ENCODE peak calls at places on chromosome 16, in ten cellular contexts. S is aorta; W is CD8-positive, alpha-beta memory T cell; D is skeletal muscle cell; I is heart right ventricle; U is fibroblast of lung; X is PC-3; B is fibroblast of villous mesenchyme; V is A549; L is osteoblast. O is an unnamed sample.

GRCh38 chr16:48965391-48965790 is 316.2 kb downstream of the CBLN1 start:
- DNase-seq in S (no peak), W (no peak), D (no peak), I (no peak), U (peak; percentile 45), X (peak; percentile 51), B (peak; percentile 38), V (no peak), L (no peak), O (peak; percentile 65)

GRCh38 chr16:1614226-1615102 is 2.3 kb downstream of the CRAMP1 start:
- DNase-seq in S (no peak), W (no peak), D (no peak), I (peak; percentile 22), U (peak; percentile 38), X (peak; percentile 12), B (peak; percentile 50), V (peak; percentile 58), L (peak; percentile 98), O (no peak)

GRCh38 chr16:20409398-20410152 is at the start of gene ACSM5:
- DNase-seq in S (peak; percentile 82), W (no peak), D (no peak), I (peak; percentile 78), U (no peak), X (no peak), B (no peak), V (no peak), L (no peak), O (peak; percentile 4)

GRCh38 chr16:30571444-30572322 is at the start of gene ZNF688:
- DNase-seq in S (peak; percentile 98), W (peak; percentile 98), D (peak; percentile 92), I (peak; percentile 97), U (peak; percentile 98), X (peak; percentile 90), B (peak; percentile 99), V (peak; percentile 97), L (peak; percentile 100), O (peak; percentile 95)

GRCh38 chr16:7602424-7602935 is 269.8 kb downstream of the RBFOX1 start:
- DNase-seq in S (no peak), W (no peak), D (no peak), I (no peak), U (no peak), X (no peak), B (no peak), V (no peak), L (no peak), O (no peak)

GRCh38 chr16:23378256-23378655 is 74.7 kb downstream of the COG7 start:
- DNase-seq in S (peak; percentile 20), W (no peak), D (no peak), I (no peak), U (no peak), X (no peak), B (no peak), V (no peak), L (no peak), O (no peak)

GRCh38 chr16:68800257-68800875 is 43.0 kb upstream of the TANGO6 start:
- DNase-seq in S (no peak), W (peak; percentile 56), D (no peak), I (peak; percentile 45), U (peak; percentile 91), X (peak; percentile 85), B (peak; percentile 79), V (peak; percentile 81), L (no peak), O (peak; percentile 81)

GRCh38 chr16:66904428-66904845 is 14.2 kb downstream of the CDH16 start:
- DNase-seq in S (peak; percentile 22), W (no peak), D (no peak), I (no peak), U (no peak), X (no peak), B (no peak), V (no peak), L (no peak), O (no peak)

GRCh38 chr16:8878523-8878911 is 3.6 kb upstream of the LITAFD start:
- DNase-seq in S (peak; percentile 38), W (no peak), D (peak; percentile 51), I (no peak), U (peak; percentile 79), X (peak; percentile 77), B (peak; percentile 89), V (no peak), L (peak; percentile 94), O (peak; percentile 88)

GRCh38 chr16:64137976-64138375 is 983.9 kb downstream of the CDH11 start:
- DNase-seq in S (no peak), W (no peak), D (no peak), I (no peak), U (no peak), X (no peak), B (no peak), V (no peak), L (no peak), O (no peak)

GRCh38 chr16:4692460-4693295 is 684 bp upstream of the NUDT16L1 start:
- DNase-seq in S (peak; percentile 50), W (peak; percentile 47), D (no peak), I (no peak), U (no peak), X (no peak), B (no peak), V (peak; percentile 24), L (peak; percentile 92), O (no peak)

DNA sequence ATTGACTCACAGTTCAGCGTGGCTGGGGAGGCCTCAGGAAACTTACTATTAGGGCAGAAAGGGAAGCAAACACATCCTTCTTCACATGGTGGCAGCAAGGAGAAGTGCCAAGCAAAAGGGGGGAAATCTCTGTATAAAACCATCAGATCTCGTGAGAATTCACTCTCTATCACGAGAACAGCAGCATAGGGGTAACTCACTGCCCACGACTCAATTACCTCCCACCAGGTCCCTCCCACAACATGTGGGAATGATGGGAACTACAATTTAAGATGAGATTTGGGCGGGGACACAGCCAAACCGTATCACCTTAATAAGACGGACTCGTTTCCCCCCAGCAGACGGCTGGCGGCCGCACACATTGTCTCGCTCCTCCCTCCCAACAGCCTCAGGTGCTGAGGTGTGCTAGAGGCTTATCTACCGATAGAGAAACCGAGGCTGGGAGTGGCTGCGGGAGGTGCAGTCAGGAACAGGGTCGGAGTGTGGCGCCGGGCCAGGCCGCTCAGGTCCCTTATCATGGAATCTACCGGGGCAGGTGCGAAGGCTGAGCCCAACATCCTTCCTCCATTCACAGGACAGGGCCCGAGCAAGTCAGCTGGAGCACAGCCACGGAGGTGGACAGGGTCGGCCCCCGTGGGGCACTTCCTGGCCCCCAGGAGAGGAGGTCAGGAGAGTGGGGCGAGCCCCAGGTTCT is 4.9 kb upstream of the ZG16B start:
- DNase-seq in S (no peak), W (no peak), D (no peak), I (no peak), U (no peak), X (no peak), B (no peak), V (no peak), L (peak; percentile 41), O (no peak)
- H3K4me3 ChIP-seq in S (no peak overlapping the region), W (no peak overlapping the region), D (no peak overlapping the region), I (no peak overlapping the region), U (no peak overlapping the region), X (no peak overlapping the region), B (no peak overlapping the region), V (no peak overlapping the region), L (no peak overlapping the region), O (no peak overlapping the region)

GRCh38 chr16:51290886-51291285 is 139.8 kb upstream of the SALL1 start:
- DNase-seq in S (no peak), W (no peak), D (no peak), I (no peak), U (no peak), X (no peak), B (no peak), V (no peak), L (no peak), O (no peak)
- H3K4me3 ChIP-seq in S (no peak overlapping the region), W (no peak overlapping the region), D (no peak overlapping the region), I (no peak overlapping the region), U (no peak overlapping the region), X (no peak overlapping the region), B (no peak overlapping the region), V (no peak overlapping the region), L (no peak overlapping the region), O (no peak overlapping the region)

GRCh38 chr16:84543253-84543652 is 38.8 kb upstream of the MEAK7 start:
- DNase-seq in S (no peak), W (no peak), D (no peak), I (no peak), U (no peak), X (no peak), B (no peak), V (no peak), L (no peak), O (no peak)
- H3K4me3 ChIP-seq in S (no peak overlapping the region), W (no peak overlapping the region), D (no peak overlapping the region), I (no peak overlapping the region), U (no peak overlapping the region), X (no peak overlapping the region), B (no peak overlapping the region), V (no peak overlapping the region), L (no peak overlapping the region), O (no peak overlapping the region)

GRCh38 chr16:3186946-3187690 is 886 bp upstream of the OR1F1 start:
- DNase-seq in S (no peak), W (no peak), D (no peak), I (no peak), U (no peak), X (no peak), B (no peak), V (no peak), L (peak; percentile 18), O (no peak)
- H3K4me3 ChIP-seq in S (no peak overlapping the region), W (no peak overlapping the region), D (no peak overlapping the region), I (no peak overlapping the region), U (no peak overlapping the region), X (no peak overlapping the region), B (no peak overlapping the region), V (no peak overlapping the region), L (no peak overlapping the region), O (no peak overlapping the region)

DNA sequence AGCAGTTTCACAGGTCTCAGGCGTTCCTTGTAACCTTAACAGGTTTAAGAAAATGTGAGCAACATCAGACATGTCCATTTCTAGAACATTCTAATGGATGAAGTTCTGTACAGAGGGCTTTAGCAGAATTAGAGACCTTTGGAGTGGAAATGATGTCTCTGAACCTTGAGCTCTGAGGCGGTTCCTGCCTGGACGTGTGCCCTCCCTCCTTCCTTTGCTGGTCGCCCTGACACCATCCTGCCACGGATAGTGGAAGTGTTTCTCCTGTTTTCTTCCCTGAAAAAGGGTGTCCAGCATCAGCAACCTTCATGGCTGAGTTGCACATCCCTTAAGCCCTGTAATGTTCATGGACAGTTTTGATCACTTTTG is 11.1 kb downstream of the SPATA33 start:
- DNase-seq in S (no peak), W (no peak), D (no peak), I (no peak), U (no peak), X (no peak), B (no peak), V (no peak), L (no peak), O (no peak)
- H3K4me3 ChIP-seq in S (no peak overlapping the region), W (no peak overlapping the region), D (no peak overlapping the region), I (no peak overlapping the region), U (no peak overlapping the region), X (no peak overlapping the region), B (no peak overlapping the region), V (no peak overlapping the region), L (no peak overlapping the region), O (no peak overlapping the region)

O was measured in fibroblast of mammary gland.